ENCODE peak calls at places on chromosomes 2 and 18, in ten cellular contexts. A is heart left ventricle; Q is fibroblast of lung; G is CD4-positive, CD25-positive, alpha-beta regulatory T cell; U is adrenal gland; K is lower lobe of right lung; R is cardiac muscle cell; I is H1; E is GM23248; Y is ascending aorta. S is an unnamed sample.

GRCh38 chr2:11368059-11368572 is 23.7 kb upstream of the ROCK2 start:
- DNase-seq in Y (no peak), E (peak; percentile 56), G (no peak), U (no peak), I (no peak), A (no peak), Q (peak; percentile 74), R (no peak), K (no peak), S (no peak)

GRCh38 chr2:141195087-141195486 is 935.7 kb downstream of the LRP1B start:
- DNase-seq in Q (no peak), E (no peak), A (no peak), R (no peak), Y (no peak), K (no peak), I (no peak), U (no peak), G (no peak), S (no peak)

GRCh38 chr18:54684786-54685185 is 93.7 kb downstream of the DYNAP start:
- DNase-seq in E (no peak), R (peak; percentile 39), G (no peak), K (peak; percentile 57), I (no peak), U (no peak), Y (no peak), Q (no peak), A (peak; percentile 29), S (peak; percentile 35)

GRCh38 chr2:132760405-132760804 is 90.4 kb upstream of the LYPD1 start:
- DNase-seq in E (no peak), Q (no peak), A (no peak), U (no peak), K (no peak), R (no peak), I (no peak), Y (no peak), G (no peak), S (no peak)

GRCh38 chr18:51345848-51346391 is 148.4 kb upstream of the MEX3C start:
- DNase-seq in U (no peak), A (no peak), G (no peak), K (no peak), E (no peak), R (no peak), Y (no peak), Q (no peak), I (no peak), S (no peak)

GRCh38 chr2:154698238-154698788 is at the start of gene KCNJ3:
- DNase-seq in Q (no peak), R (peak; percentile 30), U (no peak), I (no peak), G (no peak), A (no peak), Y (no peak), K (no peak), E (no peak), S (no peak)

GRCh38 chr18:22558945-22559385 is 141.2 kb upstream of the CTAGE1 start:
- DNase-seq in I (no peak), Q (peak; percentile 79), U (peak; percentile 79), A (peak; percentile 81), G (no peak), K (peak; percentile 62), Y (peak; percentile 89), E (peak; percentile 85), R (peak; percentile 75), S (no peak)

GRCh38 chr18:23281626-23282436 is 146.5 kb downstream of the CABLES1 start:
- DNase-seq in Q (no peak), R (no peak), I (no peak), A (no peak), E (peak; percentile 89), Y (peak; percentile 46), K (no peak), U (no peak), G (no peak), S (peak; percentile 25)

GRCh38 chr2:37500031-37500430 is 155.6 kb downstream of the QPCT start:
- DNase-seq in R (no peak), E (peak; percentile 81), K (no peak), U (no peak), Q (peak; percentile 81), A (no peak), I (no peak), G (no peak), Y (no peak), S (no peak)

GRCh38 chr18:13614701-13615288 is 111.6 kb downstream of the FAM210A start:
- DNase-seq in E (no peak), G (peak; percentile 83), Y (no peak), R (no peak), U (no peak), Q (no peak), I (no peak), K (no peak), A (peak; percentile 79), S (no peak)

GRCh38 chr2:46239175-46239846 is 57.9 kb upstream of the EPAS1 start:
- DNase-seq in A (no peak), K (peak; percentile 66), Y (no peak), E (peak; percentile 9), Q (no peak), R (no peak), U (no peak), I (no peak), G (no peak), S (no peak)

GRCh38 chr2:148237911-148238310 is 217.0 kb downstream of the MBD5 start:
- DNase-seq in A (no peak), G (no peak), Y (no peak), U (no peak), Q (no peak), I (no peak), K (no peak), E (peak; percentile 39), R (no peak), S (no peak)
- H3K4me1 ChIP-seq in A (no peaks in the 10 kb centered on the region), G (no peaks in the 10 kb centered on the region), Y (no peaks in the 10 kb centered on the region), U (no peaks in the 10 kb centered on the region), Q (no peaks in the 10 kb centered on the region), I (no peaks in the 10 kb centered on the region), K (no peaks in the 10 kb centered on the region), E (peaks cover 19% of the 10 kb centered on the region), R (no peaks in the 10 kb centered on the region), S (no peaks in the 10 kb centered on the region)

GRCh38 chr2:183126635-183127034 is 2.4 kb downstream of the NUP35 start:
- DNase-seq in Y (no peak), K (no peak), R (no peak), E (peak; percentile 19), I (no peak), G (no peak), Q (no peak), A (no peak), U (no peak), S (no peak)
- H3K4me1 ChIP-seq in Y (no peaks in the 10 kb centered on the region), K (peaks cover 21% of the 10 kb centered on the region), R (peaks cover 3% of the 10 kb centered on the region), E (peaks cover 8% of the 10 kb centered on the region), I (no peaks in the 10 kb centered on the region), G (peaks cover 28% of the 10 kb centered on the region), Q (peaks cover 2% of the 10 kb centered on the region), A (peaks cover 9% of the 10 kb centered on the region), U (peaks cover 6% of the 10 kb centered on the region), S (peaks cover 14% of the 10 kb centered on the region)

GRCh38 chr2:226971029-226971584 is 135.3 kb downstream of the RHBDD1 start:
- DNase-seq in R (no peak), K (no peak), A (no peak), Q (no peak), I (no peak), U (no peak), Y (no peak), G (peak; percentile 45), E (no peak), S (no peak)
- H3K4me1 ChIP-seq in R (no peaks in the 10 kb centered on the region), K (no peaks in the 10 kb centered on the region), A (no peaks in the 10 kb centered on the region), Q (no peaks in the 10 kb centered on the region), I (no peaks in the 10 kb centered on the region), U (no peaks in the 10 kb centered on the region), Y (peaks cover 3% of the 10 kb centered on the region), G (no peaks in the 10 kb centered on the region), E (peaks cover 24% of the 10 kb centered on the region), S (no peaks in the 10 kb centered on the region)

GRCh38 chr2:121004271-121004812 is 268.7 kb downstream of the GLI2 start:
- DNase-seq in G (no peak), K (no peak), Q (no peak), A (no peak), E (no peak), R (no peak), U (no peak), I (no peak), Y (no peak), S (no peak)
- H3K4me1 ChIP-seq in G (no peaks in the 10 kb centered on the region), K (no peaks in the 10 kb centered on the region), Q (no peaks in the 10 kb centered on the region), A (no peaks in the 10 kb centered on the region), E (peaks cover 7% of the 10 kb centered on the region), R (no peaks in the 10 kb centered on the region), U (no peaks in the 10 kb centered on the region), I (peaks cover 3% of the 10 kb centered on the region), Y (no peaks in the 10 kb centered on the region), S (no peaks in the 10 kb centered on the region)

DNA sequence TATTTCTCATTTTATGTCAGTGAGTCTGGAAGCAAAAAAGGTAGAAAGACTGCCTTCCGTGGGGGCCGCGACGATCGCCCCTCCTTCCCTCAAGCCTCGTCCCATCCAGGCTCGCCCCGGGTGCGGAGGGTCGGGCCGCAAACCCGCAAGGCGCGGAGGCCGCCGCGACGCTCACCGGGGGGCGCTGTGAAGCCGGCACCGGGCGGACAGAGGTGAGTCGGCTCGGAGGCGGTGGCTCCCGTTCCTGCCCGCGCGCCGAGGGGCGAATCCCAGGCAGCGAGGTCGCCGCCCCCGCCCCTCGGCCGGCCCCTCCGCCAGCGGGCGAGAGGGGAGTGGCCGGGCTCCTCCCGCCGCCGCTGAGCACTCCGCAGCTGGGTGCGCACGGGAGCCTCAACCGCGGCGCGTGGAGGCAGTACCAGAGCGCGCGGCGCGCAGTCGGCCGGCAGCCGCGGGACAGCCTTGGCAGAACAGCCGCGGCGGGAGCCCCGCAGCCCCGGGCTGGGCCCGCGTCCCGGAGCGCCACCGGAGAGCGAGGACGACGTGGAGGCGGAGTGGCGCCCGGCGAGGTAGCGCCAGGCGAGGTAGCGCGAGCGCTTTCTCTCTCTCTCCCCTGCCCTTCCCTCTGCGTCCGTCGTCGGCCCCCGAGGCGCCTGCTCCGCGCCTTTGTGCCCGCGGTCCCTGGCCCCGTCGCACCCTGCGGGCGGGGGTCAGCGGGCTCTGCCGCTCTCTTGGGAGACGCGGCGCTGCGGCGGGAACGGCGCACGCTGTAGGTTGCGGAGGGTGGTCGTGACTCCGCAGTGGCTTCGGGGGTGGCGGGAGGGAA is at the start of gene MYO1B:
- DNase-seq in A (peak; percentile 80), Q (peak; percentile 68), E (peak; percentile 85), K (peak; percentile 86), G (peak; percentile 27), I (peak; percentile 39), U (peak; percentile 23), Y (peak; percentile 85), R (peak; percentile 95), S (peak; percentile 89)
- H3K4me1 ChIP-seq in A (peaks cover 7% of the 10 kb centered on the region), Q (peaks cover 16% of the 10 kb centered on the region), E (peaks cover 24% of the 10 kb centered on the region), K (peaks cover 33% of the 10 kb centered on the region), G (peaks cover 16% of the 10 kb centered on the region), I (no peaks in the 10 kb centered on the region), U (peaks cover 9% of the 10 kb centered on the region), Y (no peaks in the 10 kb centered on the region), R (peaks cover 18% of the 10 kb centered on the region), S (peaks cover 7% of the 10 kb centered on the region)

DNA sequence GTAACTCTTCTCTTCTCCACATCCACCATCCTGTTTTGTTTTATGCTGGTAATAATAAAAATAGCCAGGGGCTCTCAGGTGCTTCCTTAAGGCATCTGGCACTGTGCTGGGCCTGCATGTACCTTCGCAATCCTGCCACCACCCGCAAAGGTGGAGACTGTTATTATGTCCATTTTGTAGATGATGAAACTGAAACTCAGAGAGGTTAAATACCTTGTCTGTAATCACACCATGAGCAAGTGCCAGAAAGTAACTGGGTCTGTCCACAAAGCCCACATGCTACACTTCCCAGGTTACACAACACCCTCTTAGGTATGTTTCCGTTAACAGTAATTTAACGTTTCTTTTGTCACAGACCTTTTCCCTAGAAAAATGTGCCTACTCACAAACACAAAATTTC is 27.0 kb downstream of the NRP2 start:
- DNase-seq in U (no peak), I (no peak), G (no peak), A (no peak), E (no peak), K (no peak), Q (no peak), R (no peak), Y (no peak), S (no peak)
- H3K4me1 ChIP-seq in U (peaks cover 28% of the 10 kb centered on the region), I (peaks cover 2% of the 10 kb centered on the region), G (peaks cover 5% of the 10 kb centered on the region), A (peaks cover 27% of the 10 kb centered on the region), E (peaks cover 27% of the 10 kb centered on the region), K (peaks cover 60% of the 10 kb centered on the region), Q (peaks cover 24% of the 10 kb centered on the region), R (peaks cover 12% of the 10 kb centered on the region), Y (peaks cover 12% of the 10 kb centered on the region), S (peaks cover 2% of the 10 kb centered on the region)

S was measured in HAP-1.